ENCODE peak calls at places on chromosomes 12 and 14, in six cellular contexts. J, Z, T, V, S and A are unnamed samples.
A peak's percentile ranks its signal among the peaks of the same experiment; 100 is the strongest.

GRCh38 chr12:53500119-53500775 is 836 bp upstream of the TARBP2 start:
- DNase-seq in V (peak; percentile 86), J (peak; percentile 62), S (peak; percentile 82), Z (peak; percentile 73), T (peak; percentile 74), A (no peak)

GRCh38 chr12:82650627-82651337 is 35.9 kb upstream of the TMTC2 start:
- DNase-seq in S (no peak), V (peak; percentile 51), T (no peak), Z (no peak), J (peak; percentile 88), A (peak; percentile 91)

GRCh38 chr12:49476091-49476490 is 62.7 kb upstream of the KCNH3 start:
- DNase-seq in J (no peak), T (no peak), Z (no peak), S (no peak), V (no peak), A (no peak)

GRCh38 chr12:2959194-2959507 is at the start of gene TEAD4:
- DNase-seq in S (no peak), J (peak; percentile 72), T (peak; percentile 80), V (peak; percentile 52), Z (peak; percentile 84), A (peak; percentile 88)

GRCh38 chr12:46209914-46210834 is 58.7 kb downstream of the SLC38A1 start:
- DNase-seq in S (no peak), V (peak; percentile 49), J (peak; percentile 35), Z (peak; percentile 81), T (peak; percentile 37), A (peak; percentile 59)

GRCh38 chr12:27394676-27395075 is 51.9 kb upstream of the SMCO2 start:
- DNase-seq in S (no peak), J (no peak), V (no peak), Z (no peak), T (no peak), A (no peak)

GRCh38 chr14:101508948-101509729 is 52.2 kb upstream of the DIO3 start:
- DNase-seq in S (no peak), J (no peak), Z (peak; percentile 30), V (no peak), T (no peak), A (no peak)

GRCh38 chr12:127363392-127363791 is 903.6 kb upstream of the TMEM132C start:
- DNase-seq in J (no peak), T (no peak), S (no peak), Z (no peak), V (peak; percentile 35), A (no peak)

GRCh38 chr14:58697927-58698641 is 60.3 kb downstream of the DACT1 start:
- DNase-seq in S (no peak), J (peak; percentile 42), V (no peak), T (no peak), Z (no peak), A (no peak)

GRCh38 chr12:30818562-30818961 is 63.8 kb upstream of the CAPRIN2 start:
- DNase-seq in T (no peak), S (peak; percentile 23), J (no peak), V (no peak), Z (no peak), A (no peak)

GRCh38 chr14:93311082-93311481 is 21.8 kb downstream of the BTBD7 start:
- DNase-seq in T (no peak), S (no peak), Z (no peak), J (no peak), V (no peak), A (no peak)

DNA sequence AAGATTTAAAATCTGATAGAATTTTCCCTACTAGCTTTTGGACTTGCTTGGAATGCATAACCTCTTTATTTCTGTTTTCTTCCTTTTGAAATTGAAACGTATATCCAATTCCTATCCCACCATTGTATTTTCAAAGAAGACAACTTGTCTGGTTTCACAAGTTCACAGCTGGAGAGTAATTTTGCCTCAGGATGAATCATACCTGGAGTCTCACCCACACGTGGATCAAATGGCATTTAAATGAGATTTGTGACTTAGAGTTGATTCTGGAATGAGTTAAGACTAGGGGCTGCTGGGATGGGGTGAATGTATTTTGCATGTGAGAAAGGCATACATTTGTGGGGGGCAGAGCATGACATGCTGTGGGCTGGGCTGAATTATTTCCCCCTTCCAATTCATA is 516.5 kb upstream of the MGAT4C start:
- DNase-seq in J (no peak), V (peak; percentile 43), T (no peak), S (no peak), Z (no peak), A (no peak)
- TF ChIP-seq CTCF in J (no peak), V (no peak), T (no peak), S (no peak), Z (no peak), A (no peak)

DNA sequence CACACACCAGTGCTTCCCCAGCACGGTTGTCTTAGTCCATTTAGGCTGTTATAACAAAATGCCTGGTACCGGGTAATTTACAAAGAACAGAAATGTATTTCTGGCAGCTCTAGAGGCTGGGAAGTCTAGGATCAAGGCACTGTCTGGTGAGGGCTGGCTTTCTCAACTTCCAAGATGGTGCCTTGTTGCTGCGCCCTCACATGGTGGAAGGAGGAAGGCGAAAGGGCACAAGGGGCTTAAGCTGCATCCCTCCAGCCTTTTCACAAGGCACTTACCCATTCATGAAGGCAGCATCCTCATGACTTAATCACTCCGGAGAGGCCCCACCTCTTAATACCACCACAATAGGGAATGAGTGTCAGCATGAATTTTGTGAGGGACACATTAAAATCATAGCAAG is 155.5 kb downstream of the SLC15A5 start:
- DNase-seq in S (no peak), T (no peak), V (no peak), J (no peak), Z (no peak), A (no peak)
- TF ChIP-seq CTCF in S (no peak), T (no peak), V (no peak), J (no peak), Z (no peak), A (no peak)

DNA sequence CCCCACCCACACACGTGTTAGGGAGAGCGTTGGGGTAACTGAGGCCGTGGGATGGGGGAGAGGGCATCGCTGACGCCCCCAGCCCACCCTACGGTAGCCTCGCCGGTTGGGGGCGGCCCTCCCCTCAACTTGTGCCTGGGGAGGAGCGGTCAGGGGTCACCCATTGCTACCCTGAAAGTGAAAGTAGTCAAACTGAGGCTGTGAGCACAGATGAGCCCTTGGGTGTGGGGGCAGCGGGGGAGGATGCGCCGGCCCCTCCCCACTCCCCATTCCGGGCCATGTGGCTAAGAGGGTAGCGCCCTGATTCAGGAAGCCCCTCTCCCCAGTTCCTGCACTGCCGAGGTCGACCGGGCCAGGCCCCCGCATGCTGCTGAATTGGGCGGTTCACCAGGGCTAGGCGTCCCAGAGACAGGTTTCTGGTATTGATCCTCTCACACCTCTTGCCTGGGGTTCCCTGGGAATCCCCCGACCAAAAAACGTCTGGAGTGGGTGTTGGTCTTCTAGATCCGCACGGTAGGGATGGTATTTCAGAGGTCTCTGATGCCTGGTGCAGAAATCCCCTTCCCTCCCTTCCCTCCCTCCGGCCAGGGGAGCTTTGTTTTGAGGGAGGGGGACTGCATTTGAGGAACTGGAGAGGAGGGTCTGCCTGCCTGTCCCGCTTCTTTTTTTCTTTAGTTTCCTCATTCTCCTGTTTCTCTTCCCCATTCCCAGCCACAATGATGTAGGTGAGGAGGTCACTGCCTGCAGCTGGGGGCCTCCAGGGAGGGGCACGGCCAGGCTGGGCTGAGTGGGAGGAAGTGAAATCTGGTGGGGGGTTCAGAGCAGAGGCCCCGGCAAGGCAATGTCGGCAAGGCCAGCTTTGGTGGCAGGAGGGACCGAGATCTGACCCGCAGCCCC is 999 bp downstream of the SH2B3 start:
- DNase-seq in T (peak; percentile 45), V (no peak), Z (peak; percentile 78), J (peak; percentile 43), S (no peak), A (no peak)
- TF ChIP-seq CTCF in T (no peak), V (no peak), Z (no peak), J (no peak), S (no peak), A (no peak)

GRCh38 chr12:117026343-117026742 is 72.9 kb downstream of the TESC start:
- DNase-seq in V (no peak), Z (no peak), S (no peak), J (no peak), T (no peak), A (no peak)

GRCh38 chr12:117025481-117026151 is 73.6 kb downstream of the TESC start:
- DNase-seq in J (peak; percentile 60), Z (peak; percentile 72), T (peak; percentile 59), S (peak; percentile 77), V (peak; percentile 65), A (peak; percentile 76)

GRCh38 chr12:117026921-117027250 is 72.3 kb downstream of the TESC start:
- DNase-seq in Z (no peak), V (no peak), J (no peak), T (no peak), S (no peak), A (no peak)

GRCh38 chr12:117028254-117028653 is 71.0 kb downstream of the TESC start:
- DNase-seq in T (no peak), S (no peak), J (no peak), V (no peak), Z (no peak), A (no peak)

DNA sequence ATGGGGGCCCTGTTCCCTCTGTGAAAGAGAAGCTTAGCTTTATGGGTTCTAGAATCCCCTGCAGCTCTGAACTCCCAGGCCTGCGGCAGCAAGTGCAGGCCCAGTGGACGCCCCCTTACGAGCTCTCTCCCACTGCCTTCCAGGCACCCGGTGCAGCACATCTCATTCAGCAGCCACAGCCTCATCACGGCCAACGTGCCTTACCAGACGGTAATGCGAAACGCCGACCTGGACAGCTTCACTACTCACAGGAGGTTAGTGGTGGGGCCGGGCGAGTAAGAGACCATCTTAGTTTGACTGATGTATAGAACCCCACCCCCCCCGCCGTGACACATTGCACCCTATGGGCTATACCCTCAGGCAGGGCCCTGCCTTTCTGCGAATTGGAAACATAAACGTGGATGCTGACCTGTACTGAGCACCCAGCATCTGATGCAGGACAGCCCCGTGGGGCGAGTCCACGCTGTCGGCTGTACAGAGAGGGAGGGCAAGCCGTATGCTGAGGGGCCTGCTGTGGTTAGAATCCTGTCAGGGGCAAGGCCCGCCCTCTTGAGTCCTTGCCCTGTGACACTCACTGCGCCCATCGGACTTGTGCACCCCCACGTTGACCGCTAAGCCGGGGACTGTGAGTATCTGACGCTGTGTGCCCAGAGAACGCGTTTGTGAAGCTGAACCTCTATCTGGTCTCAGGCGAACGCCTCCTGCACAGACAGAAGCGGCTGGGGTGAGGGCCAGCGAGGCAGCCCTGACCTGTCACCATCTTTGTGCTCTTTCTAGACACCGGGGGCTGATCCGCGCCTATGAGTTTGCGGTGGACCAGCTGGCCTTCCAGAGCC is 71.7 kb downstream of the TESC start:
- DNase-seq in J (no peak), T (no peak), Z (no peak), V (no peak), S (no peak), A (no peak)
- TF ChIP-seq CTCF in J (no peak), T (no peak), Z (no peak), V (no peak), S (no peak), A (no peak)

GRCh38 chr12:52214421-52214802 is 18.6 kb upstream of the KRT7 start:
- DNase-seq in J (no peak), S (no peak), T (no peak), V (no peak), Z (peak; percentile 41), A (peak; percentile 58)
- TF ChIP-seq CTCF in J (no peak), S (no peak), T (no peak), V (no peak), Z (no peak), A (no peak)

DNA sequence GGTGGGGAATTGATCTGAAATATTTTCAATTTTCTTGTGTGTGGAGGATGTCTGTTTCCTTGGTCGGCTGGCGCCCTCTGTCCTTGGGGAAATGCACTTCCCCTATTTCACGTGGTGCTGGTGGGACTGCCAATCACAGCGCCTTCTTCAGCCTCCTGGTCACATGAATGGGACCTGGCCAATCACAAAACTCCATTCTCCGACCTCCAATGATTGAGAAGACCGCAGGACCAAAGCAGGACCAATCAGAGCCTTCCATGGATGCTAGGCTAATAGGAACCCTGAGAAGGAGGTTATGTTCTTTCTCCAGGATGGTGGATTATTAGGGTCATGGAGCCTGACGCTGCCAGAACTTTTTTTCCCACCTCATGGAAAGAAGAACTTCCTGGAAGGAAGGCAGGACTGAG is 188.7 kb downstream of the TTC8 start:
- DNase-seq in Z (no peak), J (peak; percentile 82), V (peak; percentile 51), S (no peak), T (no peak), A (peak; percentile 69)
- TF ChIP-seq CTCF in Z (no peak), J (peak; percentile 54), V (peak; percentile 46), S (no peak), T (no peak), A (no peak)